ENCODE peak calls at places on chromosomes 16 and 17, in nine cellular contexts. V, C, W, F, Q, R, G, L and U are unnamed samples.

GRCh38 chr16:24977673-24978065 is 37.5 kb downstream of the ARHGAP17 start:
- DNase-seq in V (peak), C (no peak), W (peak), F (no peak), Q (no peak), R (no peak), G (no peak), L (no peak), U (no peak)

GRCh38 chr17:78227455-78227916 is 3.9 kb upstream of the TMEM235 start:
- DNase-seq in V (no peak), C (peak), W (peak), F (no peak), Q (no peak), R (no peak), G (no peak), L (no peak), U (no peak)

GRCh38 chr17:47663997-47664941 is 14.6 kb downstream of the KPNB1 start:
- DNase-seq in V (peak), C (peak), W (peak), F (peak), Q (peak), R (peak), G (peak), L (peak), U (peak)

GRCh38 chr17:81608082-81608481 is 28.8 kb downstream of the NPLOC4 start:
- DNase-seq in V (no peak), C (no peak), W (no peak), F (no peak), Q (peak), R (no peak), G (no peak), L (no peak), U (no peak)

GRCh38 chr17:77002103-77003045 is 134.2 kb downstream of the MGAT5B start:
- DNase-seq in V (peak), C (no peak), W (peak), F (peak), Q (no peak), R (peak), G (no peak), L (no peak), U (peak)

GRCh38 chr17:62950067-62950466 is 16.0 kb upstream of the TANC2 start:
- DNase-seq in V (peak), C (no peak), W (no peak), F (no peak), Q (no peak), R (no peak), G (peak), L (no peak), U (peak)

GRCh38 chr17:74582633-74583032 is 9.4 kb downstream of the CD300LD start:
- DNase-seq in V (no peak), C (no peak), W (no peak), F (no peak), Q (no peak), R (no peak), G (no peak), L (no peak), U (no peak)

GRCh38 chr17:40791808-40792436 is 7.8 kb downstream of the KRT28 start:
- DNase-seq in V (peak), C (no peak), W (peak), F (peak), Q (no peak), R (peak), G (peak), L (no peak), U (peak)

GRCh38 chr17:17928422-17929386 is 43.5 kb downstream of the TOM1L2 start:
- DNase-seq in V (no peak), C (no peak), W (peak), F (no peak), Q (no peak), R (no peak), G (no peak), L (no peak), U (no peak)

GRCh38 chr17:9676742-9677387 is 31.5 kb downstream of the USP43 start:
- DNase-seq in V (peak), C (no peak), W (no peak), F (peak), Q (no peak), R (no peak), G (no peak), L (no peak), U (peak)

GRCh38 chr16:85142129-85142513 is 29.8 kb upstream of the CIBAR2 start:
- DNase-seq in V (no peak), C (no peak), W (no peak), F (no peak), Q (no peak), R (no peak), G (no peak), L (no peak), U (no peak)

GRCh38 chr17:78967782-78968362 is 11.9 kb downstream of the LGALS3BP start:
- DNase-seq in V (no peak), C (no peak), W (no peak), F (no peak), Q (no peak), R (no peak), G (no peak), L (no peak), U (no peak)

GRCh38 chr17:75570772-75571171 is 16.8 kb upstream of the MYO15B start:
- DNase-seq in V (no peak), C (no peak), W (no peak), F (no peak), Q (no peak), R (no peak), G (no peak), L (no peak), U (no peak)

GRCh38 chr16:89917773-89918452 is 749 bp upstream of the MC1R start:
- DNase-seq in V (peak), C (peak), W (peak), F (peak), Q (peak), R (no peak), G (peak), L (peak), U (peak)

GRCh38 chr17:20775331-20775730 is 195.8 kb downstream of the CDRT15L2 start:
- DNase-seq in V (no peak), C (no peak), W (no peak), F (no peak), Q (no peak), R (no peak), G (no peak), L (no peak), U (no peak)

GRCh38 chr17:66191607-66192377 is at the start of gene CEP112:
- DNase-seq in V (peak), C (peak), W (peak), F (peak), Q (peak), R (peak), G (peak), L (peak), U (peak)

GRCh38 chr16:85615852-85616607 is 2.9 kb downstream of the GSE1 start:
- DNase-seq in V (peak), C (peak), W (peak), F (peak), Q (peak), R (peak), G (peak), L (peak), U (peak)

GRCh38 chr17:43142153-43142552 is 17.0 kb upstream of the BRCA1 start:
- DNase-seq in V (no peak), C (no peak), W (no peak), F (no peak), Q (no peak), R (no peak), G (no peak), L (no peak), U (no peak)